ENCODE peak calls at places on chromosomes 5 and 9, in six cellular contexts. T is cardiac muscle cell, E is spleen, P is lung, G is foreskin keratinocyte, K is left ventricle myocardium inferior. Y is an unnamed sample.
A peak's percentile ranks its signal among the peaks of the same experiment; 100 is the strongest.

GRCh38 chr9:13750639-13751038 is 471.1 kb upstream of the MPDZ start:
- DNase-seq in T (no peak), E (no peak), P (no peak), G (no peak), K (no peak), Y (no peak)

GRCh38 chr5:155728146-155728856 is 598.7 kb upstream of the SGCD start:
- DNase-seq in T (peak; percentile 50), E (peak; percentile 72), P (no peak), G (no peak), K (peak; percentile 69), Y (peak; percentile 47)

GRCh38 chr5:163760498-163760897 is 255.1 kb downstream of the MAT2B start:
- DNase-seq in T (peak; percentile 98), E (no peak), P (no peak), G (peak; percentile 16), K (no peak), Y (no peak)

GRCh38 chr5:179235416-179236400 is 109.6 kb downstream of the ADAMTS2 start:
- DNase-seq in T (no peak), E (peak; percentile 36), P (no peak), G (no peak), K (no peak), Y (no peak)

GRCh38 chr5:73682176-73682575 is 56.2 kb downstream of the ARHGEF28 start:
- DNase-seq in T (peak; percentile 27), E (no peak), P (no peak), G (no peak), K (no peak), Y (no peak)

GRCh38 chr5:112779531-112779930 is 41.8 kb downstream of the APC start:
- DNase-seq in T (peak; percentile 85), E (no peak), P (no peak), G (peak; percentile 59), K (no peak), Y (no peak)

GRCh38 chr9:105725370-105725769 is 31.0 kb downstream of the TMEM38B start:
- DNase-seq in T (no peak), E (no peak), P (no peak), G (no peak), K (no peak), Y (no peak)

GRCh38 chr5:79448336-79448735 is 65.6 kb downstream of the HOMER1 start:
- DNase-seq in T (peak; percentile 70), E (no peak), P (no peak), G (no peak), K (no peak), Y (no peak)

GRCh38 chr5:74067748-74068541 is 441.9 kb downstream of the ARHGEF28 start:
- DNase-seq in T (no peak), E (no peak), P (no peak), G (no peak), K (no peak), Y (no peak)

GRCh38 chr9:68489636-68490035 is 51.0 kb downstream of the TMEM252 start:
- DNase-seq in T (no peak), E (no peak), P (no peak), G (no peak), K (no peak), Y (no peak)

GRCh38 chr9:78918976-78919375 is 622.1 kb downstream of the PSAT1 start:
- DNase-seq in T (no peak), E (no peak), P (no peak), G (no peak), K (no peak), Y (no peak)

GRCh38 chr5:52811067-52811749 is 23.5 kb downstream of the ITGA1 start:
- DNase-seq in T (peak; percentile 63), E (no peak), P (no peak), G (no peak), K (no peak), Y (no peak)

GRCh38 chr5:147336871-147337270 is 102.0 kb downstream of the STK32A start:
- DNase-seq in T (no peak), E (no peak), P (no peak), G (no peak), K (no peak), Y (no peak)

GRCh38 chr5:129358069-129358468 is 102.0 kb upstream of the ADAMTS19 start:
- DNase-seq in T (no peak), E (peak; percentile 31), P (no peak), G (no peak), K (no peak), Y (peak; percentile 23)

GRCh38 chr5:24385617-24386016 is 259.2 kb downstream of the CDH10 start:
- DNase-seq in T (no peak), E (no peak), P (no peak), G (no peak), K (no peak), Y (no peak)

GRCh38 chr9:121750715-121751623 is 99.5 kb downstream of the DAB2IP start:
- DNase-seq in T (peak; percentile 40), E (no peak), P (no peak), G (no peak), K (no peak), Y (no peak)

GRCh38 chr9:133135193-133135745 is 14.2 kb upstream of the RALGDS start:
- DNase-seq in T (peak; percentile 80), E (no peak), P (no peak), G (peak; percentile 82), K (no peak), Y (peak; percentile 88)

GRCh38 chr5:166123698-166124097 is 2167.7 kb upstream of the WWC1 start:
- DNase-seq in T (no peak), E (no peak), P (no peak), G (no peak), K (no peak), Y (no peak)

GRCh38 chr9:130689572-130689936 is 4.0 kb upstream of the EXOSC2 start:
- DNase-seq in T (no peak), E (no peak), P (no peak), G (no peak), K (no peak), Y (no peak)

GRCh38 chr9:130687615-130688014 is 6.0 kb upstream of the EXOSC2 start:
- DNase-seq in T (no peak), E (no peak), P (no peak), G (no peak), K (no peak), Y (no peak)

GRCh38 chr9:130692365-130692764 is 1.2 kb upstream of the EXOSC2 start:
- DNase-seq in T (no peak), E (peak; percentile 82), P (no peak), G (no peak), K (no peak), Y (peak; percentile 66)

GRCh38 chr9:130688070-130688469 is 5.5 kb upstream of the EXOSC2 start:
- DNase-seq in T (no peak), E (no peak), P (no peak), G (no peak), K (no peak), Y (no peak)

GRCh38 chr9:130689937-130690700 is 3.5 kb upstream of the EXOSC2 start:
- DNase-seq in T (peak; percentile 96), E (no peak), P (peak; percentile 86), G (peak; percentile 89), K (no peak), Y (no peak)
- H3K27ac ChIP-seq in T (peak overlapping the region; percentile 72), E (peak overlapping the region; percentile 53), P (peak overlapping the region; percentile 75), G (no peak overlapping the region), K (peak overlapping the region; percentile 56), Y (peak overlapping the region; percentile 54)

DNA sequence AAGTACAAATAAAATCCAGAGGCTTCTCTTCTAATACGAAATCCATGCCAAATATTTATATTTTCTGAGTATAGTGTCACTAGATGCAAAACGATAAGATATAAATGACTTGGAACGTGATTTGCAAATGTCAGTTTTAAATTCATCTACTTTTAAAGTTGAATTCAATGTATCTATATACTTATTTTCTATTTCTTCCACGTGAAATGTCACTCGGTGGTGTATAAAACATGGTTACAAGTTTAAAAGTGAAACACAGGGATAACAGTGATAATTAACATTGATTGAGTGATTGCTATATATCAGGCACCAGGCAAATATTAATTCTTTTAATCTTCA is 54.8 kb downstream of the HINT1 start:
- DNase-seq in T (no peak), E (no peak), P (no peak), G (no peak), K (no peak), Y (no peak)
- TF ChIP-seq CTCF in T (no peak), E (no peak), P (no peak), G (no peak), K (peak; percentile 13), Y (no peak)

DNA sequence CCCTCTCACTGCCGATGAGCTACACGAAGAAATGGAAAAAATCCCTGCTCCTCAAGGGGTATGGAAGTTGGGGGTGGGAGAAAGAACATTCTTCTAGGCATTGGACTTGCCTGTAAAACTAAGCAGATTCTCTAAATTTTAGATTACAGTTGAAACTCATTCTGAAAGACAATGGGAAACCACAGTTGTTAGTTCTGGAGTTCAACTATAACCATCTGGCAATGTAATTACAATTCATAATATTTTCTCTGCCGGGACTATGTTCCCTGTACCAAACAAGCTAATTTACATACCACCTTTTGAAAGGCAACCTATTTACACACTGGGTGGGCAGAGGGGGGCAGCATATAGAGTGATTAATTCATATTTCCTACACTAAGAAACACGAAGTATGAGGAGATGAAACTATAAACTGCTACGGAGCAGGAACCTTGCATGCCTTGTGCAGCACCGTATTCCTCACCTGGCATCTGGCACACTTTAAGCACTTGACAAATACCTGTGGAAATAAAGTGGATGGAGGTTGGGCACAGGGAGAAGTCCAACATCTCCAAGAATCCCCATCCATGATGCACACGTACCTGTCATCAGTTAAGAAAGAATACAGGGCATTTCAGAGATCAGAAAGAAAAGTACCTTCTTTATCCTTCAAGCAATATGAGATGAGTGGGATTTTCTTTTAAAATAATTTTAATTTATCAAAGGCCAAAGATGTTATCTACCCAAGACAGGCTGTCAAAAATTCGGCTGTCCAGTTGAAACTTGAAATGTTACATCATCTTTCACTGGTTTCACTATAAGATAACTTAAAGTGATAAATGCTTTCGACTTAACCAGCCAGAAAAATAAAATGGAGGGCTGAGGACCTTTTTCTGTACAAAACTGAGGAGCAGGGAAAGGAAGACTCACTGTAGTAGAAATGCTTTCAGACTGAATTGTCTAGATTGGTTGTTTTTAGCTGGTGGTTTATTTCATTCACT is 54.2 kb downstream of the SSBP2 start:
- DNase-seq in T (no peak), E (no peak), P (no peak), G (no peak), K (no peak), Y (no peak)
- H3K27ac ChIP-seq in T (no peak overlapping the region), E (no peak overlapping the region), P (no peak overlapping the region), G (no peak overlapping the region), K (no peak overlapping the region), Y (no peak overlapping the region)

GRCh38 chr5:36059571-36060515 is 6.8 kb downstream of the UGT3A2 start:
- DNase-seq in T (no peak), E (no peak), P (no peak), G (no peak), K (no peak), Y (no peak)

GRCh38 chr5:36058776-36059175 is 7.9 kb downstream of the UGT3A2 start:
- DNase-seq in T (no peak), E (no peak), P (no peak), G (no peak), K (no peak), Y (no peak)

GRCh38 chr5:36055984-36056383 is 10.7 kb downstream of the UGT3A2 start:
- DNase-seq in T (no peak), E (no peak), P (no peak), G (no peak), K (no peak), Y (no peak)

GRCh38 chr5:36066001-36066539 is 612 bp downstream of the UGT3A2 start:
- DNase-seq in T (no peak), E (no peak), P (no peak), G (no peak), K (no peak), Y (no peak)

DNA sequence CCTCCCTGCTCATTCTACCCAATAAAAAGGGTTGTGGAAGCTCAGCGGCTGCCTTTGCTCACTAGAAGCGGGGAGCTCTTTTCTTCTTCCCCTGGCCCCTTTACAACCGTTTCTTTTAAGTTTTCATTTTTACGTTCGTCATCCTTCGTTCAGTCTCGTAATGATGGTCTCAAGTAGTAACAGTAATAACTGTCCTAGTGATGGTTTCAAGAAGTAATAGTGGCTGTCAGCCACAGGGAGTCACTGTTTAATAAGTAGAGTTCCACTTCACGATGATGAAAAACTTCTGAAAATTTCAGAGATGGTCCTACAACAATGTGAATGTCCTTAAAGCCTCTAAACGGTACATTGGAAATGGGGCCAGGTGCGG is 6.2 kb downstream of the UGT3A2 start:
- DNase-seq in T (no peak), E (no peak), P (no peak), G (no peak), K (no peak), Y (no peak)
- TF ChIP-seq CTCF in T (no peak), E (no peak), P (no peak), G (peak; percentile 51), K (no peak), Y (no peak)